ENCODE peak calls at places on chromosomes 2 and 18, in nine cellular contexts. Q is NCI-H510A treated with DMSO at 0.1 percent for 48 hours; Z is CD8-positive, alpha-beta T cell; D is SHP77; K is adrenal gland; T is left ventricle myocardium superior; P is astrocyte; F is foreskin fibroblast; C is activated CD8-positive, alpha-beta memory T cell treated with anti-CD3 and anti-CD28 coated beads, Interleukin-2, amount 50 U/mL, for 48 hours. E is an unnamed sample.

GRCh38 chr18:7272268-7273049 is 41.6 kb downstream of the LRRC30 start:
- DNase-seq in Q (peak), Z (no peak), D (peak), K (peak), T (peak), P (peak), F (peak), C (no peak), E (peak)

GRCh38 chr18:32956591-32957310 is 183.9 kb upstream of the KLHL14 start:
- DNase-seq in Q (no peak), Z (no peak), D (no peak), K (peak), T (no peak), P (peak), F (peak), C (no peak), E (no peak)

GRCh38 chr2:216735661-216736060 is 40.3 kb upstream of the IGFBP5 start:
- DNase-seq in Q (no peak), Z (no peak), D (no peak), K (no peak), T (no peak), P (no peak), F (no peak), C (no peak), E (no peak)

GRCh38 chr2:320561-320960 is 32.7 kb upstream of the ALKAL2 start:
- DNase-seq in Q (no peak), Z (no peak), D (no peak), K (no peak), T (no peak), P (no peak), F (no peak), C (no peak), E (no peak)

GRCh38 chr18:77248873-77249582 is 620 bp upstream of the GALR1 start:
- DNase-seq in Q (no peak), Z (no peak), D (no peak), K (no peak), T (no peak), P (no peak), F (no peak), C (no peak), E (no peak)

GRCh38 chr2:200787351-200788128 is 24.2 kb upstream of the BZW1 start:
- DNase-seq in Q (no peak), Z (no peak), D (no peak), K (peak), T (no peak), P (peak), F (peak), C (no peak), E (no peak)

GRCh38 chr2:6312377-6312776 is 553.3 kb downstream of the CMPK2 start:
- DNase-seq in Q (no peak), Z (no peak), D (no peak), K (no peak), T (no peak), P (no peak), F (no peak), C (no peak), E (no peak)

GRCh38 chr2:231181848-231182247 is 16.6 kb upstream of the ARMC9 start:
- DNase-seq in Q (peak), Z (no peak), D (peak), K (peak), T (peak), P (peak), F (peak), C (peak), E (no peak)

GRCh38 chr2:43636616-43637015 is 444 bp upstream of the PLEKHH2 start:
- DNase-seq in Q (peak), Z (peak), D (no peak), K (no peak), T (no peak), P (no peak), F (no peak), C (no peak), E (no peak)

GRCh38 chr2:579961-580360 is 97.2 kb downstream of the TMEM18 start:
- DNase-seq in Q (no peak), Z (no peak), D (no peak), K (no peak), T (no peak), P (no peak), F (no peak), C (no peak), E (no peak)

GRCh38 chr2:37627715-37628114 is 43.7 kb downstream of the CDC42EP3 start:
- DNase-seq in Q (no peak), Z (no peak), D (no peak), K (no peak), T (no peak), P (no peak), F (peak), C (no peak), E (no peak)

GRCh38 chr18:54962919-54963645 is 3.8 kb upstream of the CCDC68 start:
- DNase-seq in Q (no peak), Z (no peak), D (no peak), K (no peak), T (no peak), P (no peak), F (no peak), C (no peak), E (no peak)

GRCh38 chr2:234998404-234999211 is 46.8 kb downstream of the SH3BP4 start:
- DNase-seq in Q (peak), Z (no peak), D (no peak), K (no peak), T (no peak), P (no peak), F (no peak), C (no peak), E (no peak)

GRCh38 chr2:147172493-147173185 is 672.2 kb upstream of the ACVR2A start:
- DNase-seq in Q (no peak), Z (no peak), D (no peak), K (no peak), T (no peak), P (no peak), F (no peak), C (no peak), E (no peak)

GRCh38 chr2:18094277-18094676 is 215.8 kb downstream of the KCNS3 start:
- DNase-seq in Q (no peak), Z (no peak), D (no peak), K (no peak), T (no peak), P (no peak), F (no peak), C (no peak), E (no peak)

GRCh38 chr2:134706587-134707329 is 12.0 kb downstream of the TMEM163 start:
- DNase-seq in Q (no peak), Z (no peak), D (no peak), K (no peak), T (no peak), P (peak), F (no peak), C (no peak), E (no peak)

GRCh38 chr2:226798422-226799210 is 1.0 kb downstream of the IRS1 start:
- DNase-seq in Q (peak), Z (peak), D (peak), K (peak), T (peak), P (peak), F (no peak), C (peak), E (peak)

E was measured in uterus.